ENCODE peak calls at places on chromosomes 16 and 17, in four cellular contexts. W is H1, Y is HepG2, E is GM12878. C is an unnamed sample.

GRCh38 chr17:69335018-69335417 is 8.1 kb upstream of the ABCA5 start:
- DNase-seq in W (no peak), Y (peak; percentile 46), E (no peak), C (peak; percentile 12)

GRCh38 chr17:59845595-59846390 is 47.0 kb downstream of the TUBD1 start:
- DNase-seq in W (no peak), Y (peak; percentile 89), E (no peak), C (peak; percentile 32)

GRCh38 chr16:19809121-19809635 is 75.5 kb downstream of the GPRC5B start:
- DNase-seq in W (no peak), Y (no peak), E (no peak), C (no peak)

GRCh38 chr16:31215287-31216115 is 1.4 kb downstream of the PYDC1 start:
- DNase-seq in W (peak; percentile 86), Y (peak; percentile 39), E (no peak), C (peak; percentile 98)

GRCh38 chr17:44688675-44689491 is 693 bp downstream of the CCDC43 start:
- DNase-seq in W (no peak), Y (peak; percentile 22), E (no peak), C (no peak)

GRCh38 chr16:57799619-57800212 is 2.6 kb downstream of the KIFC3 start:
- DNase-seq in W (no peak), Y (no peak), E (no peak), C (no peak)

GRCh38 chr16:89502319-89502843 is 5.8 kb upstream of the SPG7 start:
- DNase-seq in W (no peak), Y (peak; percentile 70), E (no peak), C (peak; percentile 34)

GRCh38 chr16:21101631-21102420 is 48.8 kb downstream of the DNAH3 start:
- DNase-seq in W (no peak), Y (peak; percentile 43), E (no peak), C (no peak)

GRCh38 chr16:84024854-84025253 is 17.7 kb downstream of the SLC38A8 start:
- DNase-seq in W (no peak), Y (no peak), E (no peak), C (no peak)

GRCh38 chr16:80158766-80159165 is 382.0 kb upstream of the DYNLRB2 start:
- DNase-seq in W (no peak), Y (no peak), E (no peak), C (no peak)

GRCh38 chr17:47057831-47058230 is 78.8 kb upstream of the RPRML start:
- DNase-seq in W (no peak), Y (no peak), E (no peak), C (no peak)

GRCh38 chr17:69870091-69870530 is 204.9 kb upstream of the KCNJ16 start:
- DNase-seq in W (no peak), Y (no peak), E (no peak), C (no peak)

GRCh38 chr17:34269969-34270368 is at the start of gene CCL7:
- DNase-seq in W (no peak), Y (no peak), E (no peak), C (no peak)

GRCh38 chr17:71941920-71942319 is 178.9 kb upstream of the SOX9 start:
- DNase-seq in W (no peak), Y (no peak), E (no peak), C (no peak)

GRCh38 chr16:75043175-75043937 is 44.5 kb downstream of the ZNRF1 start:
- DNase-seq in W (no peak), Y (no peak), E (peak; percentile 59), C (peak; percentile 92)

GRCh38 chr16:53040788-53041187 is 11.9 kb downstream of the CHD9NB start:
- DNase-seq in W (no peak), Y (no peak), E (no peak), C (no peak)

GRCh38 chr16:23670137-23670776 is 8.4 kb upstream of the PLK1 start:
- DNase-seq in W (no peak), Y (no peak), E (peak; percentile 77), C (no peak)

GRCh38 chr16:68936729-68937631 is 93.6 kb downstream of the TANGO6 start:
- DNase-seq in W (no peak), Y (no peak), E (no peak), C (no peak)

GRCh38 chr16:4783951-4784336 is 4.2 kb downstream of the SEPTIN12 start:
- DNase-seq in W (no peak), Y (no peak), E (no peak), C (no peak)

GRCh38 chr17:74212262-74212912 is 984 bp upstream of the TTYH2 start:
- DNase-seq in W (peak; percentile 64), Y (no peak), E (no peak), C (peak; percentile 43)

GRCh38 chr17:50344712-50345380 is 1.1 kb upstream of the XYLT2 start:
- DNase-seq in W (no peak), Y (no peak), E (no peak), C (no peak)

GRCh38 chr16:24652209-24652712 is 77.2 kb upstream of the TNRC6A start:
- DNase-seq in W (no peak), Y (no peak), E (no peak), C (no peak)

GRCh38 chr16:61871837-61872777 is 164.1 kb downstream of the CDH8 start:
- DNase-seq in W (no peak), Y (no peak), E (no peak), C (no peak)

GRCh38 chr17:7856081-7856791 is 1.1 kb downstream of the NAA38 start:
- DNase-seq in W (peak; percentile 52), Y (no peak), E (no peak), C (no peak)

GRCh38 chr17:20562587-20562986 is 16.9 kb upstream of the CDRT15L2 start:
- DNase-seq in W (no peak), Y (no peak), E (no peak), C (no peak)

GRCh38 chr17:353213-353837 is 718 bp upstream of the RPH3AL start:
- DNase-seq in W (no peak), Y (no peak), E (no peak), C (no peak)

GRCh38 chr16:88387941-88388627 is 5.3 kb downstream of the ZNF469 start:
- DNase-seq in W (no peak), Y (peak; percentile 30), E (no peak), C (no peak)

GRCh38 chr17:21674242-21674731 is 18.0 kb upstream of the KCNJ18 start:
- DNase-seq in W (no peak), Y (no peak), E (no peak), C (peak; percentile 75)

GRCh38 chr17:3772764-3773163 is 28.2 kb downstream of the ITGAE start:
- DNase-seq in W (no peak), Y (peak; percentile 69), E (no peak), C (no peak)

GRCh38 chr16:49854227-49855203 is 1.4 kb downstream of the ZNF423 start:
- DNase-seq in W (no peak), Y (no peak), E (no peak), C (no peak)

GRCh38 chr17:80678621-80679020 is 134.0 kb downstream of the RPTOR start:
- DNase-seq in W (no peak), Y (no peak), E (no peak), C (peak; percentile 40)

GRCh38 chr17:6124856-6125255 is 54.7 kb downstream of the WSCD1 start:
- DNase-seq in W (no peak), Y (no peak), E (no peak), C (no peak)

GRCh38 chr17:6120351-6120750 is 50.2 kb downstream of the WSCD1 start:
- DNase-seq in W (no peak), Y (no peak), E (no peak), C (no peak)
- TF ChIP-seq CBX5 in W (no peak), Y (no peak), E (no peak), C (no peak)

DNA sequence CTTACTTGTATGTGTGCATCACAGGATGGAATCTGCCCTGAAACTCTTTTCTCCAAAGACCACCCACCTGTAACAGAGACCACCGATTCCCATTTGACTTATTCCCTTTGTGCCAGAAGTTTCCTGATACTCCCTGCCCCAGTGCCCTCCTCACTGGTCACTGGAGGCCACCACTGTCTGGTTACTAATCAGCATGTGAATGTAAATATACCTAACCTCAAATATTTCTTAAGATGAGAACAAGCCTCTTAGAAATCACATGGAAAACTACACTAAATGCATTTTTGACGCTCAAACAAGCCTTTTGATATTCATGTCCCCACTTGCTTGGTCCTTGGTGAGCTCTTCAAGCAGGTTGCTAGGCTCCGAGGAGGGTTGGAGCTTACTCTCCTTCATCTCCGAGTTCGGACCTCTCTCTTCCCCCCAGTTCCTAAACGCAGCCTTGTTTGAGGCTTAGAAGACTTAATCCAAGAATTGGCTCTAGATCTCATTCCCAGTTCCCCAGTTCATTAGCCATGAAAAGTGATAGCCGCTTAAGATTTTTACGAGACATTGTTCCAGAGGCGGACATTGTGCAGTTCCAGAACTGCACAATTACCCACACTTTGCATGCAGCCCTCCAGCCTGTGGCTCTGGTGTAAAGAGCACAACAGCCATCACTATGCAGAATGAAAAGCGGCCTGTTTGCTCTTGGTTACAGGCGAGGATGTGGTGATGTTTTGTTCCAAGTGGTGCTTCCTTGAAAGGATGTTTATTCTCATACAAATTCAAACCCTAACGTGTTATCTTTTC is 579.2 kb upstream of the PSMD7 start:
- DNase-seq in W (no peak), Y (no peak), E (no peak), C (no peak)
- TF ChIP-seq CBX5 in W (no peak), Y (no peak), E (no peak), C (no peak)

DNA sequence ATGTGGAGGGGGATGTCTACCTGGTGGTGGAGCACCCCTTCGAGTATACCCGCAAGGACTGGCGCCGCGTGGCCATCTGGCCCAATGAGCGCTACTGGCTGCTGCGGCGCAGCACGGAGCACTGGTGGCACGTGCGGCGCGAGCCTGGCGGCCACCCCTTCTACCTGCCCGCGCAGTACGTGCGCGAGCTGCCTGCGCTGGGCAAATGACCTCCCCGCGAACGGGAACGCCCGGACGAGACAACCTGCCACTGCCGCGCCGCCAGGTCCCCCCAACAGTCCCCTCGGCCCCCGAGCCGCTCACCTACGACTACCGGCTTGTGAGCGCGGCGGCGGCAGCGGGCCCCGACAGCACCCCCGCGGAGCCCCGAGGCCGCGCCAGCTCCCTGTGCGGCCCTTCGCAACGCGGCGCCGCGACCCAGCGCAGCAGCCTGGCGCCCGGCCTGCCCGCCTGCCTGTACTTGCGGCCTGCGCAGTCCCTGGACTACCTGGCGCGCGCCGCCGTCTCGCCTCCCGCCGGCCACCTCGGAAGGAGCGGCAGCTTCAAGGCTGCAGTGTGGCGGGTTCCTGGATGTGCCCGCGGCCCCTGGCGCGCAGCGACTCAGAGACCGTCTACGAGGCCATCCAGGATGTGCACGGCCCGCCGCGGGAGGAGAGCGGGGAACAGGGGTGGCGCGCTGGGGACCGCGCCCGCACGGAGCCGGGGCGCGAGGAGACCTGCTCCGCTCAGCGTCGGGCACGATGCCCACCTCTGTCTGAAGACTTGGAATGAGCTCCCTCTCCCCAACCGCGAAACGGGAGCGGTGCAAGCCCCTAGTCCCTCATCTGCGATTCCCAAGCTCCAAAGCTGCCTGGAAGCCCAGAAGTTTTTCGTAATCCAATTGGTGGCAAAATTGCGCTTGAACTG is 48.7 kb upstream of the AMZ2 start:
- DNase-seq in W (peak; percentile 76), Y (no peak), E (no peak), C (no peak)
- TF ChIP-seq CBX5 in W (no peak), Y (no peak), E (no peak), C (no peak)

DNA sequence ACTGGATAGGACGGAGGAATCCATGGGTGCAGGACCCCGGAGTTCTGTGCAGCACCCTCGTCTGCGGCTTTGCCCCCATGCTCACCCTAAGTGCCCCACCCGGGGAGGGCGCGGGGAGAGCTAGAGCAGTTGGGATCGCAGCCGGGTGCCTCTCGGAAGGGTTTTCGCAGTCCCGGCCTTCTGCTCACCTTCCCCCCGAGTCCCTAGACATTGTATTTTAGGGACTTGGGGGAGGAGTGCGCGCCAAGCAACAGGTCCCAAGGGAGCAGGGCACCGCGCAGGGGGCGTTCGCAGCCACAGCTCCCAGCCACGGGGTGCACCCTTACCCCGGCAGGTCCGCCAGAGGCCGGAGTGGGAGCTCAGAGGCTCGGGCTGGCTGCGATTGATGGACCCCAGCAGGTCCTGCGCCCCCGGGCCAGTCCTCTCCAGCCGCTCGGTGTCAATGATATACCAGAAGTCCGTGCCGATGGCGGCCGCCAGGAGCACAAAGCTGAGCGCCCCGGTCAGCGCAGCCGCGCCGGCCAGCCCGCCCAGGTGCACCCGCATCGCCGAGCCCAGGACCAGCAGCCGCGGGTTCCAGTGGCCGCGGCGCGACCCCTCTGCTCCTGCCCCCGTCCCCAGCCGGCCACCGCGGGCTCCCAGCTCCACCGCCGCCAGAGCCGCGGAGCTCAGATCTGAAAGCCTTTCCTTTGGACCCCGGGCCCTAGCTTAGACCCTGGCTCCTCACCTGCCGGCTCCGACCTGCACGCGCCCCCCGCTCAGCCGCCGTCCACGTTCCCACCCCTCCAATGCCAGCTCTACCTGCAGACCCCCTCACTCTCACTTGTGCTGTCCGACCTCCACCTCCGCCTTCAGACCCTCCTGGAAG is 784 bp downstream of the TMEM114 start:
- DNase-seq in W (peak; percentile 78), Y (no peak), E (no peak), C (no peak)
- TF ChIP-seq CBX5 in W (no peak), Y (no peak), E (no peak), C (no peak)